ENCODE peak calls at places on chromosomes 6 and 20, in five cellular contexts. O is B cell; P is cardiac muscle cell; A is GM03348; N is stimulated activated CD4-positive, alpha-beta T cell treated with anti-CD3 and anti-CD28 coated beads, Interleukin-1b, Interleukin-23, amount 100 ng/mL, for 1 hour. E is an unnamed sample.

GRCh38 chr6:37049990-37050853 is 44.8 kb downstream of the FGD2 start:
- DNase-seq in O (peak; percentile 90), P (no peak), A (no peak), N (peak; percentile 30), E (no peak)

GRCh38 chr6:40342674-40343230 is 244.4 kb downstream of the LRFN2 start:
- DNase-seq in O (peak; percentile 33), P (no peak), A (no peak), N (no peak), E (no peak)

GRCh38 chr6:149202967-149203366 is 114.5 kb upstream of the TAB2 start:
- DNase-seq in O (no peak), P (no peak), A (no peak), N (no peak), E (no peak)

GRCh38 chr20:62355527-62356142 is 11.5 kb downstream of the LAMA5 start:
- DNase-seq in O (no peak), P (peak; percentile 41), A (peak; percentile 53), N (no peak), E (no peak)

GRCh38 chr20:61254881-61255589 is 3.0 kb downstream of the CDH4 start:
- DNase-seq in O (no peak), P (no peak), A (peak; percentile 44), N (no peak), E (no peak)

GRCh38 chr20:44208770-44209169 is 1.8 kb downstream of the OSER1 start:
- DNase-seq in O (no peak), P (peak; percentile 12), A (no peak), N (no peak), E (no peak)

GRCh38 chr6:158939255-158940170 is 60.5 kb downstream of the RSPH3 start:
- DNase-seq in O (no peak), P (no peak), A (no peak), N (no peak), E (no peak)

GRCh38 chr6:89970072-89970471 is 75.8 kb downstream of the GJA10 start:
- DNase-seq in O (no peak), P (no peak), A (no peak), N (no peak), E (no peak)

GRCh38 chr20:8790442-8791074 is 278.3 kb upstream of the PLCB4 start:
- DNase-seq in O (no peak), P (peak; percentile 70), A (peak; percentile 61), N (no peak), E (peak; percentile 24)

GRCh38 chr6:70566751-70567382 is at the start of gene SDHAF4:
- DNase-seq in O (peak; percentile 94), P (peak; percentile 91), A (peak; percentile 100), N (peak; percentile 93), E (peak; percentile 63)

GRCh38 chr6:111788779-111789276 is 84.4 kb downstream of the FYN start:
- DNase-seq in O (no peak), P (no peak), A (no peak), N (no peak), E (no peak)

GRCh38 chr6:93779086-93779858 is 359.9 kb upstream of the EPHA7 start:
- DNase-seq in O (no peak), P (peak; percentile 78), A (no peak), N (no peak), E (no peak)

GRCh38 chr20:22807045-22807444 is 222.7 kb upstream of the FOXA2 start:
- DNase-seq in O (no peak), P (no peak), A (no peak), N (no peak), E (no peak)

GRCh38 chr6:90764001-90764400 is 177.1 kb upstream of the MAP3K7 start:
- DNase-seq in O (no peak), P (no peak), A (peak; percentile 11), N (no peak), E (no peak)

GRCh38 chr20:61840661-61841455 is 224.8 kb downstream of the TAF4 start:
- DNase-seq in O (no peak), P (no peak), A (no peak), N (no peak), E (no peak)

GRCh38 chr6:148064406-148065134 is 278.1 kb upstream of the SASH1 start:
- DNase-seq in O (no peak), P (peak; percentile 76), A (peak; percentile 27), N (no peak), E (no peak)

GRCh38 chr6:13273931-13274706 is 54.2 kb downstream of the TBC1D7 start:
- DNase-seq in O (peak; percentile 84), P (no peak), A (no peak), N (peak; percentile 41), E (no peak)

GRCh38 chr20:54113553-54113952 is 43.2 kb upstream of the BCAS1 start:
- DNase-seq in O (no peak), P (no peak), A (no peak), N (no peak), E (no peak)

GRCh38 chr6:138293428-138293827 is 75.1 kb upstream of the PBOV1 start:
- DNase-seq in O (no peak), P (no peak), A (peak; percentile 57), N (no peak), E (no peak)

GRCh38 chr20:61218886-61219480 is 33.1 kb upstream of the CDH4 start:
- DNase-seq in O (no peak), P (peak; percentile 2), A (peak; percentile 73), N (no peak), E (no peak)